ENCODE peak calls at places on chromosomes 7 and 10, in ten cellular contexts. S, B, N, O, Q, I, G, D, J and L are unnamed samples.

GRCh38 chr10:46328853-46329689 is 42.3 kb downstream of the ANTXRL start:
- DNase-seq in G (no peak), D (no peak), Q (no peak), I (no peak), B (no peak), N (no peak), O (no peak), J (no peak), S (no peak), L (no peak)

GRCh38 chr10:18378766-18379165 is 238.5 kb downstream of the CACNB2 start:
- DNase-seq in D (no peak), N (no peak), S (no peak), J (no peak), Q (no peak), G (no peak), I (peak; percentile 32), O (no peak), B (no peak), L (no peak)

GRCh38 chr10:117186832-117187615 is 10.3 kb upstream of the KCNK18 start:
- DNase-seq in I (no peak), O (peak; percentile 80), G (no peak), Q (no peak), J (peak; percentile 40), N (no peak), B (no peak), D (no peak), S (no peak), L (peak; percentile 20)

GRCh38 chr10:23079700-23080099 is 15.7 kb upstream of the MSRB2 start:
- DNase-seq in D (no peak), N (no peak), Q (peak; percentile 50), I (no peak), O (no peak), J (no peak), S (no peak), B (no peak), G (peak; percentile 37), L (no peak)

GRCh38 chr7:44754802-44755697 is 6.4 kb downstream of the ZMIZ2 start:
- DNase-seq in G (no peak), N (no peak), I (no peak), Q (no peak), B (no peak), O (no peak), J (no peak), D (no peak), S (no peak), L (no peak)

GRCh38 chr7:82268632-82269031 is 174.9 kb downstream of the CACNA2D1 start:
- DNase-seq in J (no peak), I (no peak), G (no peak), B (no peak), O (no peak), D (no peak), S (no peak), N (no peak), Q (no peak), L (no peak)

GRCh38 chr10:90062786-90063185 is 361.4 kb downstream of the KIF20B start:
- DNase-seq in B (no peak), G (no peak), J (no peak), O (no peak), S (no peak), N (no peak), I (no peak), D (no peak), Q (no peak), L (no peak)

GRCh38 chr7:51261950-51262795 is 54.4 kb downstream of the COBL start:
- DNase-seq in J (no peak), S (no peak), O (no peak), N (no peak), D (no peak), G (no peak), Q (no peak), B (no peak), I (no peak), L (no peak)

GRCh38 chr10:79137826-79138225 is 69.1 kb downstream of the ZMIZ1 start:
- DNase-seq in N (no peak), G (no peak), S (no peak), I (peak; percentile 57), O (no peak), Q (peak; percentile 62), B (no peak), D (peak; percentile 65), J (no peak), L (no peak)

GRCh38 chr10:81403451-81403850 is 471.5 kb upstream of the NRG3 start:
- DNase-seq in S (no peak), Q (no peak), I (no peak), O (no peak), N (no peak), J (no peak), G (no peak), D (no peak), B (no peak), L (no peak)

GRCh38 chr10:59622320-59622901 is 87.2 kb downstream of the SLC16A9 start:
- DNase-seq in N (peak; percentile 26), O (peak; percentile 67), J (peak; percentile 83), S (peak; percentile 74), I (no peak), Q (peak; percentile 48), G (peak; percentile 35), D (no peak), B (peak; percentile 54), L (peak; percentile 13)

GRCh38 chr10:78222096-78222790 is 188.6 kb downstream of the RPS24 start:
- DNase-seq in N (no peak), J (no peak), Q (no peak), O (no peak), I (no peak), S (no peak), G (no peak), D (no peak), B (peak; percentile 10), L (no peak)

GRCh38 chr7:92790987-92791386 is 45.4 kb downstream of the CDK6 start:
- DNase-seq in S (no peak), G (no peak), B (no peak), N (no peak), I (no peak), D (no peak), J (peak; percentile 40), Q (no peak), O (no peak), L (no peak)

GRCh38 chr7:135753616-135754413 is 5.2 kb upstream of the FAM180A start:
- DNase-seq in J (no peak), N (no peak), D (no peak), O (no peak), G (no peak), Q (no peak), B (no peak), I (no peak), S (no peak), L (no peak)

GRCh38 chr7:2068693-2069471 is 163.9 kb downstream of the MAD1L1 start:
- DNase-seq in Q (no peak), B (no peak), D (no peak), J (no peak), S (no peak), N (no peak), I (no peak), O (no peak), G (no peak), L (no peak)
- TF ChIP-seq CTCF in Q (no peak), B (no peak), D (no peak), J (no peak), S (no peak), N (no peak), I (no peak), O (no peak), G (peak; percentile 44), L (no peak)

GRCh38 chr7:3892167-3892566 is 591.1 kb downstream of the SDK1 start:
- DNase-seq in G (no peak), D (no peak), Q (no peak), S (no peak), I (no peak), N (no peak), J (no peak), B (no peak), O (no peak), L (no peak)
- TF ChIP-seq CTCF in G (no peak), D (no peak), Q (no peak), S (no peak), I (no peak), N (no peak), J (no peak), B (no peak), O (no peak), L (no peak)

GRCh38 chr7:125383324-125383723 is 453.7 kb upstream of the POT1 start:
- DNase-seq in S (no peak), J (peak; percentile 11), Q (no peak), G (no peak), N (no peak), B (no peak), D (no peak), O (no peak), I (no peak), L (no peak)
- TF ChIP-seq CTCF in S (no peak), J (peak; percentile 14), Q (no peak), G (no peak), N (no peak), B (no peak), D (no peak), O (peak; percentile 32), I (no peak), L (no peak)

DNA sequence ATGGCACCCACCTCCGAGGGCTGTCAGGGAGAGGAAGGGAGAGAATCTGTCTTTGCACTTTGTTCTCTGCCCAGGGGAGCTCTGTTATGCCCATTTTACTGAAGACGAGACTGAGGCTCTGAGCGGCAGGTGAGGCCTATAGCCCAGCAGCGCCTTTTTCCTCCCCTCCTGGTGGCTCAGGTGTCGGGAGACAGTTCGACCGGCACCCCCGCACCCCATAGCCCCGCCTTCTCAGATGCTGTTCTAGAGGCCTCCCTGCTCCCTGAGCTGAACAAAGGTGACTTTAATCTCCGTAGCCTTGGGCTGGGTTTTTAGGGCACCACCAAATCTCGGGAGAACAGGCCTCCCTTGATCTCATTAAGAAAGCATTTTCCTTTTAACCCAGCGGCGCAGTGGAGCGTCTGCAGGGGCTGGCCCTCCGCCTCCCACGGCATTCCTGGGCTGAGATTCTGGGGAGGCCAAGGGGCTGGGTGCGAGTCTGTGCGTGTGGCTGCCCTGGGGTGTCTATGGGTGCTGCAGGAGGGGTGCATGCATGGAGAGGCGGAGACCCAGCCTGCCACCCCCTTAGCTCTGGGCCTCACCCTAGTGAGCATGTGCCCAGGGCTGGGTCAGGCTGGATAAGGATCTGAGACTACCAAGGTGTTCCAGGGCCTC is 3.3 kb downstream of the LFNG start:
- DNase-seq in Q (no peak), O (peak; percentile 56), B (no peak), J (peak; percentile 76), G (no peak), I (no peak), N (no peak), D (no peak), S (peak; percentile 87), L (peak; percentile 35)
- TF ChIP-seq CTCF in Q (no peak), O (no peak), B (no peak), J (no peak), G (no peak), I (no peak), N (no peak), D (no peak), S (no peak), L (no peak)

GRCh38 chr10:102420443-102420809 is 210 bp upstream of the FBXL15 start:
- DNase-seq in S (no peak), D (no peak), I (no peak), N (no peak), J (no peak), O (no peak), Q (peak; percentile 89), G (no peak), B (no peak), L (peak; percentile 83)
- TF ChIP-seq CTCF in S (no peak), D (no peak), I (no peak), N (no peak), J (no peak), O (no peak), Q (no peak), G (no peak), B (no peak), L (no peak)

GRCh38 chr7:26070290-26070689 is 81.7 kb upstream of the NFE2L3 start:
- DNase-seq in G (no peak), O (no peak), J (no peak), B (no peak), I (no peak), D (no peak), N (no peak), S (no peak), Q (no peak), L (no peak)
- TF ChIP-seq CTCF in G (no peak), O (no peak), J (no peak), B (no peak), I (no peak), D (no peak), N (no peak), S (no peak), Q (no peak), L (no peak)